ENCODE peak calls at places on chromosomes 6 and 20, in four cellular contexts. B, Y, C and U are unnamed samples.

GRCh38 chr20:45352729-45353128 is 4.5 kb upstream of the SDC4 start:
- DNase-seq in B (no peak), Y (no peak), C (no peak), U (no peak)

GRCh38 chr6:106974999-106975698 is 620 bp upstream of the CD24 start:
- DNase-seq in B (no peak), Y (peak), C (peak), U (no peak)

GRCh38 chr6:145569140-145569539 is 166.2 kb downstream of the EPM2A start:
- DNase-seq in B (no peak), Y (peak), C (no peak), U (no peak)

GRCh38 chr6:42618105-42618504 is 54.3 kb downstream of the UBR2 start:
- DNase-seq in B (no peak), Y (no peak), C (no peak), U (no peak)

GRCh38 chr20:33568378-33569289 is 78.7 kb downstream of the CBFA2T2 start:
- DNase-seq in B (no peak), Y (no peak), C (no peak), U (no peak)

GRCh38 chr6:90350689-90351554 is 54.3 kb upstream of the BACH2 start:
- DNase-seq in B (no peak), Y (no peak), C (no peak), U (no peak)

GRCh38 chr20:54469293-54469692 is 6.1 kb upstream of the DOK5 start:
- DNase-seq in B (no peak), Y (no peak), C (no peak), U (no peak)

GRCh38 chr6:42929928-42930360 is 664 bp downstream of the CNPY3 start:
- DNase-seq in B (peak), Y (peak), C (peak), U (peak)

GRCh38 chr6:123802351-123802696 is 1.3 kb upstream of the NKAIN2 start:
- DNase-seq in B (no peak), Y (no peak), C (no peak), U (no peak)

GRCh38 chr6:163661271-163661671 is 246.8 kb downstream of the QKI start:
- DNase-seq in B (no peak), Y (no peak), C (no peak), U (no peak)

GRCh38 chr6:11096109-11096508 is 2.5 kb downstream of the SMIM13 start:
- DNase-seq in B (no peak), Y (peak), C (peak), U (no peak)

DNA sequence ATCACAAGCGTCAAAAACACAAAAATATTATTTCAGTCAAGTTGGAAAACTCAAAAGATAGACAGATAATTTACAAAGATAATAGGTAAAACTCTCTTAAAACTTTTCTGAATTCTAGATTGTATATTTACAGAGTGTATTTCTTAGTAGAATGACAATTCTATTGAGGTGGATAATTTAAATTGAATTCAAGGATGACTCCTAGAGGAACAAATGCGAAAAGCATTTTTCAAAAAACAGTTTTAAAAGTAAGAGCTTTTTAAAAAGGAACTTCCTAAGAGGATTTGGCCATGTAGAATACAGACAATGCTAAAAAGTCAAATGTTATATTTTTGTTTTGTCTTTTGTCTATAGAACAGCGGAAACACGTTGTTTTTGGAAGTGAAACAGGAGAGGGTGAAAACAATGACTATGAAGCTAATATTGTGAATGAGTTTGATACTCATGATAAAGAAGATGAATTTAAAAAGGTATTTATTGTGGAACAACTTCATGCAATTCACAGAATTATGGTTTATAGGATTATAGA is 90.1 kb downstream of the DNAH8 start:
- DNase-seq in B (no peak), Y (peak), C (no peak), U (no peak)
- TF ChIP-seq CTCF in B (no peak), Y (no peak), C (no peak), U (no peak)

DNA sequence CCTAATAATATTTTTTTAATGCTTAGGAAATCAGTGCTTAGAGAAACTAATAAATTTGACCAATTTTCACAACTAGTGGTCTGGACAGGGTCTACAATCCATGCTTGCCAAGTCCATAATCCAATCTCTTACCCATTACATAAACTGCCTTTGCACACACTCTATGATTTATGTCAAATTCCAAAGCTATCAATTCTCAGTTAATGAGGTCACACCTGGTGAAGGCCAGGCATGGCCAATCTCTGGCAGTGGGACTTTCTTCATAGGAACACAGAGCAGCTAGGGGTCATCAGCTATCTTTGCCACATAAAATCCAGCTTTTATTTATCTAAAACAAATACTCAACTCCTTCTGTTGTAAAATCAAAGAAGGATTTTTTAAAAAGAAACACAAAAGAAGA is 21.2 kb downstream of the PAK5 start:
- DNase-seq in B (no peak), Y (no peak), C (no peak), U (no peak)
- H3K4me3 ChIP-seq in B (no peak), Y (no peak), C (no peak), U (no peak)

GRCh38 chr6:160360955-160361354 is 12.8 kb downstream of the SLC22A3 start:
- DNase-seq in B (no peak), Y (no peak), C (no peak), U (no peak)
- TF ChIP-seq CTCF in B (no peak), Y (no peak), C (no peak), U (no peak)

GRCh38 chr6:105021399-105021798 is 64.5 kb downstream of the LIN28B start:
- DNase-seq in B (no peak), Y (no peak), C (no peak), U (no peak)
- H3K4me3 ChIP-seq in B (no peak), Y (no peak), C (no peak), U (no peak)

GRCh38 chr6:137136065-137136464 is 37.4 kb downstream of the IL22RA2 start:
- DNase-seq in B (no peak), Y (no peak), C (no peak), U (no peak)

GRCh38 chr6:137134483-137134882 is 39.0 kb downstream of the IL22RA2 start:
- DNase-seq in B (no peak), Y (no peak), C (no peak), U (no peak)

GRCh38 chr6:137133136-137133535 is 40.3 kb downstream of the IL22RA2 start:
- DNase-seq in B (no peak), Y (no peak), C (no peak), U (no peak)
- TF ChIP-seq CTCF in B (no peak), Y (no peak), C (no peak), U (no peak)

GRCh38 chr6:98458713-98459112 is 375.7 kb upstream of the POU3F2 start:
- DNase-seq in B (no peak), Y (no peak), C (no peak), U (no peak)
- H3K4me3 ChIP-seq in B (no peak), Y (no peak), C (no peak), U (no peak)

DNA sequence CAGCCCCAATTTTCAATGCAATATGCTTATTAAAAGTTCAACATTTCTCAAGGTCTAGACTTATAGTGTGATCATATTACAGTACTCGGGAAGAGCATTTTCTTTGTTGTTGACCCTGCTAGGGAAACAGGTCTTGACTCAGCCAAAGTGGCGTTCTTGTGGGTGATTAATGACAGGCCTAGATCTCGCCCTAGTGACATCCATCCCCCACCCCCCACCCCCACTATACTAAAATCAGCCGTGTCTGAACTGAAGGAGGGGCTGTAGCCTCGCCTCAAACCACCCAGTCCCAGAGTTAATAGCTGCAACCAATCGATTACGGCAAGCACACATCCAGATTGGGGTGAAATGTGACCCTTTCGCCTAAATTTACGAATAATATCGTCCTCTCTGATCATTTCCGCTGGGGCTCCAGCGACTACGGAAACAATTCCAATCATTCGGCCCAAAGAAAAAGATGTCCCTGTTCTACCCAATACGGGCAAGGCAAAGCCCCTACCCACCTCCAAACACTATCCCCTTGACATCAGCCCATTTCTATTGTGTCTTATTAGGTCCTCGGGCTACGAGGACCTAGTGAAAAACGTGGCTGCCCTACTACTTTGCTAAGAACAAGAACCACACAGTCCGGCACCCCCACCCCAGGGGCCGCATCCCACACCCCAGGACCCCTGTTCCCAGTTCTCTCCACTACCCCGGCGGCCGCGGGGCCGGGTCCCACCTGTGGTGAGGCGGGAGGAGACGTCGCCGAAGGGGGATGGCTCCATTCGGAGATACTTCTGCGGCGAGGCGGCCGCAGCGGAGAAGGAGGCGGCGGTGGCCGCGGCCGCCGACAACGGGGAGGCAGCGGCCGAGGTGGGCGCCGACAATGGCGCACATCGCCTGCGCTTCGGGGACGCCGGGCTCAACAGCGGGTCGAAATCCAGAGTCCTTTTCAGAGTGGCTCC is 1.0 kb downstream of the AKIRIN2 start:
- DNase-seq in B (peak), Y (peak), C (peak), U (no peak)
- TF ChIP-seq CTCF in B (no peak), Y (no peak), C (no peak), U (no peak)

GRCh38 chr6:108121612-108122011 is 44.2 kb upstream of the NR2E1 start:
- DNase-seq in B (no peak), Y (no peak), C (no peak), U (no peak)

GRCh38 chr6:108127826-108128225 is 38.0 kb upstream of the NR2E1 start:
- DNase-seq in B (no peak), Y (no peak), C (no peak), U (no peak)

GRCh38 chr6:108123946-108124345 is 41.9 kb upstream of the NR2E1 start:
- DNase-seq in B (no peak), Y (no peak), C (no peak), U (no peak)

GRCh38 chr6:108123516-108123929 is 42.3 kb upstream of the NR2E1 start:
- DNase-seq in B (no peak), Y (no peak), C (no peak), U (no peak)

DNA sequence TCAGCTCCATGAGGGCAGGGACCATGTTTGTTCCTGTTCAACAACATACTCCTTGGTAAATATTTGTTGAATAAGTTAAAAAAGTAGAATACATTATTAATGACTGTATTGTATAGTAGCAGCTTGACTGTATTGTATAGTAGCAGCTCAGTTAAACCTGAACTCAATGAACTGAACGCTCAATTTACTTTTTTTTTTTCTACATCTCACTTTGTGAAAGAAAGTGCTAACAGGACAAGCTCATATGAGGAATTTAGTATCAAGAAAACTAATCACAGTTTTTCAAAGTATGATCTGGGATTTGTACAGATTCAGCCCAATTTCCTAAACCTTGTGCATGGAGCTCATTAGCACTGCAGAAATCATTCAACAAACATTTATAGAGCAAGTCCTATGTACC is 38.8 kb upstream of the NR2E1 start:
- DNase-seq in B (no peak), Y (no peak), C (no peak), U (no peak)
- H3K4me3 ChIP-seq in B (no peak), Y (no peak), C (no peak), U (no peak)

GRCh38 chr6:38234141-38234540 is 405.6 kb downstream of the BTBD9 start:
- DNase-seq in B (no peak), Y (no peak), C (no peak), U (no peak)
- TF ChIP-seq CTCF in B (no peak), Y (no peak), C (no peak), U (no peak)

GRCh38 chr20:1184638-1185315 is at the start of gene TMEM74B:
- DNase-seq in B (no peak), Y (no peak), C (no peak), U (no peak)
- H3K4me3 ChIP-seq in B (no peak), Y (peak), C (peak), U (peak)